ENCODE peak calls at places on chromosomes 2 and 18, in six cellular contexts. One of them, this sample, is unnamed.

GRCh38 chr2:152508446-152508845 is 173.5 kb downstream of the FMNL2 start:
- DNase-seq in epithelial cell of esophagus: peak; percentile 43
- DNase-seq in stimulated activated effector memory CD8-positive, alpha-beta T cell treated with anti-CD3 and anti-CD28 coated beads, Interleukin-12 subunit alpha, Interleukin-12 subunit beta, amount 100 ng/mL, for 72 hours: no peak
- DNase-seq in activated T-cell treated with anti-CD3 and anti-CD28 coated beads for 48 hours: no peak
- DNase-seq in GM23248: no peak
- DNase-seq in effector memory CD8-positive, alpha-beta T cell: no peak
- DNase-seq in this sample: no peak

GRCh38 chr2:86396304-86396785 is 44.8 kb upstream of the KDM3A start:
- DNase-seq in GM23248: peak; percentile 50
- DNase-seq in effector memory CD8-positive, alpha-beta T cell: no peak
- DNase-seq in epithelial cell of esophagus: peak; percentile 75
- DNase-seq in stimulated activated effector memory CD8-positive, alpha-beta T cell treated with anti-CD3 and anti-CD28 coated beads, Interleukin-12 subunit alpha, Interleukin-12 subunit beta, amount 100 ng/mL, for 72 hours: no peak
- DNase-seq in activated T-cell treated with anti-CD3 and anti-CD28 coated beads for 48 hours: no peak
- DNase-seq in this sample: no peak

GRCh38 chr2:121613152-121613551 is 36.1 kb downstream of the CLASP1 start:
- DNase-seq in effector memory CD8-positive, alpha-beta T cell: no peak
- DNase-seq in epithelial cell of esophagus: no peak
- DNase-seq in activated T-cell treated with anti-CD3 and anti-CD28 coated beads for 48 hours: no peak
- DNase-seq in stimulated activated effector memory CD8-positive, alpha-beta T cell treated with anti-CD3 and anti-CD28 coated beads, Interleukin-12 subunit alpha, Interleukin-12 subunit beta, amount 100 ng/mL, for 72 hours: no peak
- DNase-seq in GM23248: no peak
- DNase-seq in this sample: no peak

GRCh38 chr2:43326116-43326825 is 99.9 kb upstream of the ZFP36L2 start:
- DNase-seq in epithelial cell of esophagus: no peak
- DNase-seq in activated T-cell treated with anti-CD3 and anti-CD28 coated beads for 48 hours: no peak
- DNase-seq in GM23248: no peak
- DNase-seq in stimulated activated effector memory CD8-positive, alpha-beta T cell treated with anti-CD3 and anti-CD28 coated beads, Interleukin-12 subunit alpha, Interleukin-12 subunit beta, amount 100 ng/mL, for 72 hours: no peak
- DNase-seq in effector memory CD8-positive, alpha-beta T cell: no peak
- DNase-seq in this sample: no peak

GRCh38 chr2:182870227-182870626 is 3.8 kb upstream of the FRZB start:
- DNase-seq in epithelial cell of esophagus: peak; percentile 41
- DNase-seq in effector memory CD8-positive, alpha-beta T cell: no peak
- DNase-seq in GM23248: no peak
- DNase-seq in stimulated activated effector memory CD8-positive, alpha-beta T cell treated with anti-CD3 and anti-CD28 coated beads, Interleukin-12 subunit alpha, Interleukin-12 subunit beta, amount 100 ng/mL, for 72 hours: no peak
- DNase-seq in activated T-cell treated with anti-CD3 and anti-CD28 coated beads for 48 hours: no peak
- DNase-seq in this sample: no peak

GRCh38 chr2:46669996-46670793 is 190.8 kb downstream of the TMEM247 start:
- DNase-seq in effector memory CD8-positive, alpha-beta T cell: no peak
- DNase-seq in epithelial cell of esophagus: peak; percentile 43
- DNase-seq in stimulated activated effector memory CD8-positive, alpha-beta T cell treated with anti-CD3 and anti-CD28 coated beads, Interleukin-12 subunit alpha, Interleukin-12 subunit beta, amount 100 ng/mL, for 72 hours: no peak
- DNase-seq in activated T-cell treated with anti-CD3 and anti-CD28 coated beads for 48 hours: no peak
- DNase-seq in GM23248: peak; percentile 78
- DNase-seq in this sample: no peak

GRCh38 chr2:11757101-11757500 is 10.7 kb downstream of the LPIN1 start:
- DNase-seq in effector memory CD8-positive, alpha-beta T cell: no peak
- DNase-seq in activated T-cell treated with anti-CD3 and anti-CD28 coated beads for 48 hours: no peak
- DNase-seq in epithelial cell of esophagus: no peak
- DNase-seq in stimulated activated effector memory CD8-positive, alpha-beta T cell treated with anti-CD3 and anti-CD28 coated beads, Interleukin-12 subunit alpha, Interleukin-12 subunit beta, amount 100 ng/mL, for 72 hours: no peak
- DNase-seq in GM23248: no peak
- DNase-seq in this sample: no peak

GRCh38 chr2:85718006-85718391 is 23.8 kb downstream of the GNLY start:
- DNase-seq in epithelial cell of esophagus: no peak
- DNase-seq in GM23248: no peak
- DNase-seq in effector memory CD8-positive, alpha-beta T cell: no peak
- DNase-seq in stimulated activated effector memory CD8-positive, alpha-beta T cell treated with anti-CD3 and anti-CD28 coated beads, Interleukin-12 subunit alpha, Interleukin-12 subunit beta, amount 100 ng/mL, for 72 hours: no peak
- DNase-seq in activated T-cell treated with anti-CD3 and anti-CD28 coated beads for 48 hours: no peak
- DNase-seq in this sample: no peak

GRCh38 chr2:238108423-238109201 is 8.5 kb downstream of the ESPNL start:
- DNase-seq in epithelial cell of esophagus: no peak
- DNase-seq in stimulated activated effector memory CD8-positive, alpha-beta T cell treated with anti-CD3 and anti-CD28 coated beads, Interleukin-12 subunit alpha, Interleukin-12 subunit beta, amount 100 ng/mL, for 72 hours: no peak
- DNase-seq in activated T-cell treated with anti-CD3 and anti-CD28 coated beads for 48 hours: no peak
- DNase-seq in effector memory CD8-positive, alpha-beta T cell: no peak
- DNase-seq in GM23248: no peak
- DNase-seq in this sample: no peak

GRCh38 chr2:4693266-4693665 is 989.9 kb downstream of the DCDC2C start:
- DNase-seq in activated T-cell treated with anti-CD3 and anti-CD28 coated beads for 48 hours: no peak
- DNase-seq in effector memory CD8-positive, alpha-beta T cell: no peak
- DNase-seq in epithelial cell of esophagus: no peak
- DNase-seq in stimulated activated effector memory CD8-positive, alpha-beta T cell treated with anti-CD3 and anti-CD28 coated beads, Interleukin-12 subunit alpha, Interleukin-12 subunit beta, amount 100 ng/mL, for 72 hours: no peak
- DNase-seq in GM23248: no peak
- DNase-seq in this sample: no peak

GRCh38 chr2:103847276-103847675 is 1006.6 kb upstream of the POU3F3 start:
- DNase-seq in effector memory CD8-positive, alpha-beta T cell: no peak
- DNase-seq in stimulated activated effector memory CD8-positive, alpha-beta T cell treated with anti-CD3 and anti-CD28 coated beads, Interleukin-12 subunit alpha, Interleukin-12 subunit beta, amount 100 ng/mL, for 72 hours: no peak
- DNase-seq in GM23248: no peak
- DNase-seq in epithelial cell of esophagus: no peak
- DNase-seq in activated T-cell treated with anti-CD3 and anti-CD28 coated beads for 48 hours: no peak
- DNase-seq in this sample: no peak

GRCh38 chr2:233040174-233040530 is 7.7 kb downstream of the NEU2 start:
- DNase-seq in effector memory CD8-positive, alpha-beta T cell: no peak
- DNase-seq in GM23248: no peak
- DNase-seq in activated T-cell treated with anti-CD3 and anti-CD28 coated beads for 48 hours: no peak
- DNase-seq in stimulated activated effector memory CD8-positive, alpha-beta T cell treated with anti-CD3 and anti-CD28 coated beads, Interleukin-12 subunit alpha, Interleukin-12 subunit beta, amount 100 ng/mL, for 72 hours: no peak
- DNase-seq in epithelial cell of esophagus: no peak
- DNase-seq in this sample: no peak

GRCh38 chr18:9405130-9405529 is 70.2 kb upstream of the RALBP1 start:
- DNase-seq in epithelial cell of esophagus: no peak
- DNase-seq in GM23248: no peak
- DNase-seq in activated T-cell treated with anti-CD3 and anti-CD28 coated beads for 48 hours: no peak
- DNase-seq in stimulated activated effector memory CD8-positive, alpha-beta T cell treated with anti-CD3 and anti-CD28 coated beads, Interleukin-12 subunit alpha, Interleukin-12 subunit beta, amount 100 ng/mL, for 72 hours: no peak
- DNase-seq in effector memory CD8-positive, alpha-beta T cell: no peak
- DNase-seq in this sample: no peak

GRCh38 chr18:6764382-6764781 is 34.9 kb downstream of the ARHGAP28 start:
- DNase-seq in effector memory CD8-positive, alpha-beta T cell: no peak
- DNase-seq in stimulated activated effector memory CD8-positive, alpha-beta T cell treated with anti-CD3 and anti-CD28 coated beads, Interleukin-12 subunit alpha, Interleukin-12 subunit beta, amount 100 ng/mL, for 72 hours: no peak
- DNase-seq in epithelial cell of esophagus: no peak
- DNase-seq in activated T-cell treated with anti-CD3 and anti-CD28 coated beads for 48 hours: no peak
- DNase-seq in GM23248: no peak
- DNase-seq in this sample: no peak

GRCh38 chr2:32942728-32943485 is 3.8 kb upstream of the LTBP1 start:
- DNase-seq in activated T-cell treated with anti-CD3 and anti-CD28 coated beads for 48 hours: no peak
- DNase-seq in GM23248: no peak
- DNase-seq in stimulated activated effector memory CD8-positive, alpha-beta T cell treated with anti-CD3 and anti-CD28 coated beads, Interleukin-12 subunit alpha, Interleukin-12 subunit beta, amount 100 ng/mL, for 72 hours: no peak
- DNase-seq in epithelial cell of esophagus: no peak
- DNase-seq in effector memory CD8-positive, alpha-beta T cell: no peak
- DNase-seq in this sample: no peak

GRCh38 chr2:209976698-209977385 is 25.6 kb upstream of the RPE start:
- DNase-seq in stimulated activated effector memory CD8-positive, alpha-beta T cell treated with anti-CD3 and anti-CD28 coated beads, Interleukin-12 subunit alpha, Interleukin-12 subunit beta, amount 100 ng/mL, for 72 hours: no peak
- DNase-seq in GM23248: no peak
- DNase-seq in effector memory CD8-positive, alpha-beta T cell: no peak
- DNase-seq in epithelial cell of esophagus: no peak
- DNase-seq in activated T-cell treated with anti-CD3 and anti-CD28 coated beads for 48 hours: no peak
- DNase-seq in this sample: no peak

GRCh38 chr2:20061476-20061875 is 10.0 kb upstream of the LAPTM4A start:
- DNase-seq in stimulated activated effector memory CD8-positive, alpha-beta T cell treated with anti-CD3 and anti-CD28 coated beads, Interleukin-12 subunit alpha, Interleukin-12 subunit beta, amount 100 ng/mL, for 72 hours: no peak
- DNase-seq in effector memory CD8-positive, alpha-beta T cell: no peak
- DNase-seq in epithelial cell of esophagus: no peak
- DNase-seq in GM23248: peak; percentile 89
- DNase-seq in activated T-cell treated with anti-CD3 and anti-CD28 coated beads for 48 hours: no peak
- DNase-seq in this sample: no peak

GRCh38 chr2:241833101-241833937 is 24.3 kb downstream of the NEU4 start:
- DNase-seq in activated T-cell treated with anti-CD3 and anti-CD28 coated beads for 48 hours: no peak
- DNase-seq in effector memory CD8-positive, alpha-beta T cell: no peak
- DNase-seq in stimulated activated effector memory CD8-positive, alpha-beta T cell treated with anti-CD3 and anti-CD28 coated beads, Interleukin-12 subunit alpha, Interleukin-12 subunit beta, amount 100 ng/mL, for 72 hours: no peak
- DNase-seq in GM23248: peak; percentile 64
- DNase-seq in epithelial cell of esophagus: no peak
- DNase-seq in this sample: no peak

GRCh38 chr2:85772019-85772745 is 18.4 kb downstream of the ATOH8 start:
- DNase-seq in epithelial cell of esophagus: peak; percentile 88
- DNase-seq in effector memory CD8-positive, alpha-beta T cell: no peak
- DNase-seq in GM23248: peak; percentile 99
- DNase-seq in activated T-cell treated with anti-CD3 and anti-CD28 coated beads for 48 hours: no peak
- DNase-seq in stimulated activated effector memory CD8-positive, alpha-beta T cell treated with anti-CD3 and anti-CD28 coated beads, Interleukin-12 subunit alpha, Interleukin-12 subunit beta, amount 100 ng/mL, for 72 hours: no peak
- DNase-seq in this sample: peak; percentile 92

GRCh38 chr2:241035818-241036396 is 37.5 kb downstream of the SNED1 start:
- DNase-seq in GM23248: no peak
- DNase-seq in effector memory CD8-positive, alpha-beta T cell: no peak
- DNase-seq in epithelial cell of esophagus: no peak
- DNase-seq in stimulated activated effector memory CD8-positive, alpha-beta T cell treated with anti-CD3 and anti-CD28 coated beads, Interleukin-12 subunit alpha, Interleukin-12 subunit beta, amount 100 ng/mL, for 72 hours: no peak
- DNase-seq in activated T-cell treated with anti-CD3 and anti-CD28 coated beads for 48 hours: no peak
- DNase-seq in this sample: no peak

This sample was measured in RWPE1.